ENCODE peak calls at places on chromosomes 6 and 20, in eight cellular contexts. One of them, this sample, is unnamed.

GRCh38 chr6:168322966-168323365 is 3.4 kb upstream of the DACT2 start:
- DNase-seq in IMR-90: no peak
- DNase-seq in heart right ventricle: no peak
- DNase-seq in thyroid gland: no peak
- DNase-seq in cardiac muscle cell: no peak
- DNase-seq in stomach: no peak
- DNase-seq in naive thymus-derived CD4-positive, alpha-beta T cell: no peak
- DNase-seq in Peyer's patch: no peak
- DNase-seq in this sample: no peak

GRCh38 chr6:157533397-157533814 is 152.4 kb downstream of the ZDHHC14 start:
- DNase-seq in heart right ventricle: no peak
- DNase-seq in stomach: no peak
- DNase-seq in thyroid gland: no peak
- DNase-seq in Peyer's patch: no peak
- DNase-seq in naive thymus-derived CD4-positive, alpha-beta T cell: no peak
- DNase-seq in IMR-90: no peak
- DNase-seq in cardiac muscle cell: peak; percentile 28
- DNase-seq in this sample: no peak

GRCh38 chr20:21053002-21053762 is 53.0 kb downstream of the LINC00237 start:
- DNase-seq in IMR-90: no peak
- DNase-seq in heart right ventricle: no peak
- DNase-seq in cardiac muscle cell: peak; percentile 15
- DNase-seq in Peyer's patch: no peak
- DNase-seq in stomach: no peak
- DNase-seq in naive thymus-derived CD4-positive, alpha-beta T cell: no peak
- DNase-seq in thyroid gland: no peak
- DNase-seq in this sample: no peak

GRCh38 chr6:62746968-62747367 is 460.9 kb upstream of the KHDRBS2 start:
- DNase-seq in Peyer's patch: no peak
- DNase-seq in heart right ventricle: no peak
- DNase-seq in stomach: no peak
- DNase-seq in cardiac muscle cell: no peak
- DNase-seq in thyroid gland: no peak
- DNase-seq in IMR-90: no peak
- DNase-seq in naive thymus-derived CD4-positive, alpha-beta T cell: no peak
- DNase-seq in this sample: no peak

GRCh38 chr20:362271-363254 is 15.7 kb downstream of the NRSN2 start:
- DNase-seq in IMR-90: peak; percentile 83
- DNase-seq in thyroid gland: peak; percentile 92
- DNase-seq in stomach: peak; percentile 88
- DNase-seq in cardiac muscle cell: no peak
- DNase-seq in Peyer's patch: peak; percentile 86
- DNase-seq in naive thymus-derived CD4-positive, alpha-beta T cell: no peak
- DNase-seq in heart right ventricle: peak; percentile 85
- DNase-seq in this sample: peak; percentile 17

GRCh38 chr20:21518292-21518991 is 4.6 kb upstream of the NKX2-2 start:
- DNase-seq in stomach: no peak
- DNase-seq in heart right ventricle: no peak
- DNase-seq in thyroid gland: no peak
- DNase-seq in Peyer's patch: no peak
- DNase-seq in IMR-90: no peak
- DNase-seq in naive thymus-derived CD4-positive, alpha-beta T cell: no peak
- DNase-seq in cardiac muscle cell: no peak
- DNase-seq in this sample: no peak

GRCh38 chr20:22312744-22313346 is 271.5 kb downstream of the FOXA2 start:
- DNase-seq in stomach: peak; percentile 31
- DNase-seq in thyroid gland: peak; percentile 36
- DNase-seq in cardiac muscle cell: peak; percentile 61
- DNase-seq in naive thymus-derived CD4-positive, alpha-beta T cell: no peak
- DNase-seq in Peyer's patch: no peak
- DNase-seq in heart right ventricle: no peak
- DNase-seq in IMR-90: peak; percentile 25
- DNase-seq in this sample: no peak

GRCh38 chr20:58698741-58699141 is 6.1 kb downstream of the NPEPL1 start:
- DNase-seq in heart right ventricle: no peak
- DNase-seq in stomach: no peak
- DNase-seq in cardiac muscle cell: no peak
- DNase-seq in IMR-90: no peak
- DNase-seq in thyroid gland: no peak
- DNase-seq in naive thymus-derived CD4-positive, alpha-beta T cell: no peak
- DNase-seq in Peyer's patch: peak; percentile 39
- DNase-seq in this sample: no peak

GRCh38 chr20:38152175-38153010 is 12.7 kb downstream of the TGM2 start:
- DNase-seq in thyroid gland: peak; percentile 93
- DNase-seq in Peyer's patch: peak; percentile 81
- DNase-seq in stomach: peak; percentile 79
- DNase-seq in IMR-90: peak; percentile 73
- DNase-seq in heart right ventricle: peak; percentile 89
- DNase-seq in cardiac muscle cell: no peak
- DNase-seq in naive thymus-derived CD4-positive, alpha-beta T cell: no peak
- DNase-seq in this sample: no peak

GRCh38 chr6:144027927-144028587 is 20.0 kb upstream of the PLAGL1 start:
- DNase-seq in thyroid gland: no peak
- DNase-seq in naive thymus-derived CD4-positive, alpha-beta T cell: no peak
- DNase-seq in IMR-90: no peak
- DNase-seq in Peyer's patch: no peak
- DNase-seq in heart right ventricle: no peak
- DNase-seq in stomach: no peak
- DNase-seq in cardiac muscle cell: no peak
- DNase-seq in this sample: no peak

GRCh38 chr6:101398716-101399626 is 5.5 kb downstream of the GRIK2 start:
- DNase-seq in heart right ventricle: no peak
- DNase-seq in naive thymus-derived CD4-positive, alpha-beta T cell: no peak
- DNase-seq in stomach: no peak
- DNase-seq in cardiac muscle cell: no peak
- DNase-seq in IMR-90: peak; percentile 37
- DNase-seq in thyroid gland: no peak
- DNase-seq in Peyer's patch: no peak
- DNase-seq in this sample: no peak

GRCh38 chr20:22686097-22686496 is 101.7 kb upstream of the FOXA2 start:
- DNase-seq in IMR-90: peak; percentile 61
- DNase-seq in thyroid gland: peak; percentile 48
- DNase-seq in Peyer's patch: no peak
- DNase-seq in stomach: peak; percentile 61
- DNase-seq in cardiac muscle cell: peak; percentile 51
- DNase-seq in naive thymus-derived CD4-positive, alpha-beta T cell: no peak
- DNase-seq in heart right ventricle: peak; percentile 50
- DNase-seq in this sample: no peak

DNA sequence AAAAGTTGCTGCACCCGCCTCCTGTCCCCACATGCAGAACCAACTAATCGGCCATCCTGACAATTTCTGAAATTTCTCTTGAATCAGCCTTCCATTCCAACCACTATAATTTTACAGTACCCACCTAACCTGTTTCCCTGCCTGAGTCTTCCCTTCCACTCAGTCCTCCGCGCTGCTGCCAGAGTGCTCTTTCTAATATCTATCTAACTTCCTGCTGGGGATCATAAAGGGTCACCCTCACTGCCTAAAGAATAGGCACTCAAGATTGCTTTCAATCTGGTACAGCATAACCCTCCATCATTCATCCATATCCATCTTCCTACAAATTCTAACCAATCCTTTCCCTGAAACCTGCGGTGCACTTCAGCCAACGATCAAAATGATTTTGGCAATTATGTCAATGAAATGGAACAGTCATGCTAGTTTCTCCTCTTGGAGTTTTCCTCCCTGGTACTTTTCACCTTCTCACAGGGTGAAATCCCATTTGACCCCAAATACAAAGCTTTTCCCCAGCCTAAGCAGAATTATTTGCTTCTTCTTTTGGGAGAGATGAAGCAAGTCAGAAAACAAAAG is 117.5 kb upstream of the BEND6 start:
- DNase-seq in Peyer's patch: no peak
- DNase-seq in thyroid gland: no peak
- DNase-seq in naive thymus-derived CD4-positive, alpha-beta T cell: no peak
- DNase-seq in heart right ventricle: no peak
- DNase-seq in IMR-90: no peak
- DNase-seq in stomach: no peak
- DNase-seq in cardiac muscle cell: no peak
- DNase-seq in this sample: no peak
- H3K27ac ChIP-seq in Peyer's patch: no peak overlapping the region
- H3K27ac ChIP-seq in thyroid gland: no peak overlapping the region
- H3K27ac ChIP-seq in naive thymus-derived CD4-positive, alpha-beta T cell: no peak overlapping the region
- H3K27ac ChIP-seq in heart right ventricle: no peak overlapping the region
- H3K27ac ChIP-seq in IMR-90: no peak overlapping the region
- H3K27ac ChIP-seq in stomach: no peak overlapping the region
- H3K27ac ChIP-seq in cardiac muscle cell: no peak overlapping the region
- H3K27ac ChIP-seq in this sample: no peak overlapping the region

GRCh38 chr6:26323525-26324294 is 41.3 kb upstream of the BTN3A2 start:
- DNase-seq in IMR-90: no peak
- DNase-seq in stomach: no peak
- DNase-seq in cardiac muscle cell: no peak
- DNase-seq in naive thymus-derived CD4-positive, alpha-beta T cell: no peak
- DNase-seq in Peyer's patch: no peak
- DNase-seq in thyroid gland: no peak
- DNase-seq in heart right ventricle: no peak
- DNase-seq in this sample: no peak

GRCh38 chr6:26319405-26320128 is 45.4 kb upstream of the BTN3A2 start:
- DNase-seq in heart right ventricle: no peak
- DNase-seq in stomach: no peak
- DNase-seq in thyroid gland: no peak
- DNase-seq in IMR-90: no peak
- DNase-seq in naive thymus-derived CD4-positive, alpha-beta T cell: no peak
- DNase-seq in Peyer's patch: no peak
- DNase-seq in cardiac muscle cell: no peak
- DNase-seq in this sample: no peak

GRCh38 chr6:26321005-26321404 is 44.0 kb upstream of the BTN3A2 start:
- DNase-seq in cardiac muscle cell: no peak
- DNase-seq in naive thymus-derived CD4-positive, alpha-beta T cell: no peak
- DNase-seq in Peyer's patch: no peak
- DNase-seq in stomach: no peak
- DNase-seq in thyroid gland: no peak
- DNase-seq in heart right ventricle: no peak
- DNase-seq in IMR-90: no peak
- DNase-seq in this sample: no peak

GRCh38 chr6:26324295-26324727 is 40.7 kb upstream of the BTN3A2 start:
- DNase-seq in Peyer's patch: no peak
- DNase-seq in stomach: no peak
- DNase-seq in thyroid gland: no peak
- DNase-seq in IMR-90: no peak
- DNase-seq in naive thymus-derived CD4-positive, alpha-beta T cell: no peak
- DNase-seq in cardiac muscle cell: no peak
- DNase-seq in heart right ventricle: no peak
- DNase-seq in this sample: no peak

DNA sequence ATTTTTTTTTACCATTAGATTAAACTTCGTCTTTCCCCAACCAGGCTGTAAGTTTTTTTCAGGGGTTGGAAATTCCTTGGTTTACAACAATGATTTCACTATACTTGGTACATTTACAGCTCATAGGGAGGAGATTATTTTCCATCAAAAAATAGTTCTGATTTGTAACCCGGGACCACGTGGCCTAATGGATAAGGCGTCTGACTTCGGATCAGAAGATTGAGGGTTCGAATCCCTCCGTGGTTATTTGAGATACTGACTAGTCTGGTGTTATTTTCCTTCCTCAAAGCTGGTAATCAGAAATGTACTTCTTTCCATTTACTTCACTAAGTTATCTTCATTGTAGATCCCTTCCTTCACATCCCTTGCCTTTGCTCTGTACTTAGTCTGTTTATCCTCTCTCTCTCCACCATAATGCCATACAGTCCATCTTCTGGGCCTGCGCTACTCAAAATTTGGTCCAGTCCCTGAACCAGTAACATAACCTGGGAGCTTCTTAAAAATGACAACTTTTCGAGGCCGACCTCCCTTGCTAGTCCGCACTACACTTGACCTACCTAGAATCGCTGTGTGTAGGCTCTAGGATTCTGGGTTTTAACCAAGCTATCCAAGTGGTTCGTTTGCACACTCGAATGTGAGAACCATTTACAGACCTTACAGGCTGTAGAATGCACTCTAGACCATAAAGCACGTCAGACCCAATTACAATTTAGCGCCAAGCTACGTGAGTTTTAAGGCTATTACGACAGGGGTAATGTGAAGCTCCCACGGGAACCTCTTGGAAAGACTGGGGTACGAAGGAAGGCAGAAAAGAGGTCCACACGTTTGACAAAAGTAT is 42.1 kb upstream of the BTN3A2 start:
- DNase-seq in thyroid gland: peak; percentile 29
- DNase-seq in IMR-90: peak; percentile 96
- DNase-seq in Peyer's patch: no peak
- DNase-seq in stomach: no peak
- DNase-seq in heart right ventricle: no peak
- DNase-seq in naive thymus-derived CD4-positive, alpha-beta T cell: peak; percentile 84
- DNase-seq in cardiac muscle cell: peak; percentile 65
- DNase-seq in this sample: peak; percentile 80
- H3K4me3 ChIP-seq in thyroid gland: peak overlapping the region; percentile 21
- H3K4me3 ChIP-seq in IMR-90: peak overlapping the region; percentile 61
- H3K4me3 ChIP-seq in Peyer's patch: peak overlapping the region; percentile 52
- H3K4me3 ChIP-seq in stomach: peak overlapping the region; percentile 47
- H3K4me3 ChIP-seq in heart right ventricle: peak overlapping the region; percentile 62
- H3K4me3 ChIP-seq in naive thymus-derived CD4-positive, alpha-beta T cell: peak overlapping the region; percentile 82
- H3K4me3 ChIP-seq in cardiac muscle cell: peak overlapping the region; percentile 47
- H3K4me3 ChIP-seq in this sample: no peak overlapping the region

GRCh38 chr20:40786336-40786735 is 97.3 kb upstream of the MAFB start:
- DNase-seq in naive thymus-derived CD4-positive, alpha-beta T cell: no peak
- DNase-seq in thyroid gland: no peak
- DNase-seq in IMR-90: no peak
- DNase-seq in heart right ventricle: no peak
- DNase-seq in Peyer's patch: no peak
- DNase-seq in cardiac muscle cell: no peak
- DNase-seq in stomach: no peak
- DNase-seq in this sample: no peak

GRCh38 chr20:40781340-40781916 is 92.4 kb upstream of the MAFB start:
- DNase-seq in naive thymus-derived CD4-positive, alpha-beta T cell: no peak
- DNase-seq in heart right ventricle: no peak
- DNase-seq in IMR-90: no peak
- DNase-seq in thyroid gland: no peak
- DNase-seq in cardiac muscle cell: no peak
- DNase-seq in Peyer's patch: no peak
- DNase-seq in stomach: no peak
- DNase-seq in this sample: no peak

GRCh38 chr20:40778894-40779496 is 90.0 kb upstream of the MAFB start:
- DNase-seq in Peyer's patch: no peak
- DNase-seq in naive thymus-derived CD4-positive, alpha-beta T cell: no peak
- DNase-seq in stomach: no peak
- DNase-seq in cardiac muscle cell: no peak
- DNase-seq in IMR-90: no peak
- DNase-seq in thyroid gland: no peak
- DNase-seq in heart right ventricle: no peak
- DNase-seq in this sample: no peak

GRCh38 chr20:40777653-40778052 is 88.6 kb upstream of the MAFB start:
- DNase-seq in IMR-90: no peak
- DNase-seq in thyroid gland: no peak
- DNase-seq in cardiac muscle cell: no peak
- DNase-seq in Peyer's patch: no peak
- DNase-seq in naive thymus-derived CD4-positive, alpha-beta T cell: no peak
- DNase-seq in heart right ventricle: no peak
- DNase-seq in stomach: no peak
- DNase-seq in this sample: no peak

GRCh38 chr20:40781979-40782378 is 92.9 kb upstream of the MAFB start:
- DNase-seq in cardiac muscle cell: no peak
- DNase-seq in Peyer's patch: no peak
- DNase-seq in naive thymus-derived CD4-positive, alpha-beta T cell: no peak
- DNase-seq in IMR-90: no peak
- DNase-seq in stomach: no peak
- DNase-seq in thyroid gland: no peak
- DNase-seq in heart right ventricle: no peak
- DNase-seq in this sample: no peak
- H3K4me1 ChIP-seq in cardiac muscle cell: no peaks in the 10 kb centered on the region
- H3K4me1 ChIP-seq in Peyer's patch: no peaks in the 10 kb centered on the region
- H3K4me1 ChIP-seq in naive thymus-derived CD4-positive, alpha-beta T cell: no peaks in the 10 kb centered on the region
- H3K4me1 ChIP-seq in IMR-90: no peaks in the 10 kb centered on the region
- H3K4me1 ChIP-seq in stomach: no peaks in the 10 kb centered on the region
- H3K4me1 ChIP-seq in thyroid gland: no peaks in the 10 kb centered on the region
- H3K4me1 ChIP-seq in heart right ventricle: no peaks in the 10 kb centered on the region
- H3K4me1 ChIP-seq in this sample: peaks cover 5% of the 10 kb centered on the region

GRCh38 chr6:69795469-69796080 is 1.2 kb downstream of the LMBRD1 start:
- DNase-seq in stomach: no peak
- DNase-seq in cardiac muscle cell: no peak
- DNase-seq in naive thymus-derived CD4-positive, alpha-beta T cell: no peak
- DNase-seq in IMR-90: no peak
- DNase-seq in thyroid gland: no peak
- DNase-seq in Peyer's patch: no peak
- DNase-seq in heart right ventricle: no peak
- DNase-seq in this sample: no peak
- H3K27ac ChIP-seq in stomach: peak overlapping the region; percentile 88
- H3K27ac ChIP-seq in cardiac muscle cell: peak overlapping the region; percentile 87
- H3K27ac ChIP-seq in naive thymus-derived CD4-positive, alpha-beta T cell: peak overlapping the region; percentile 96
- H3K27ac ChIP-seq in IMR-90: no peak overlapping the region
- H3K27ac ChIP-seq in thyroid gland: peak overlapping the region; percentile 94
- H3K27ac ChIP-seq in Peyer's patch: peak overlapping the region; percentile 98
- H3K27ac ChIP-seq in heart right ventricle: peak overlapping the region; percentile 83
- H3K27ac ChIP-seq in this sample: peak overlapping the region; percentile 88

This sample was measured in CD4-positive, alpha-beta memory T cell.